ENCODE peak calls at places on chromosomes 13 and 19, in five cellular contexts. G is neuronal stem cell, Y is GM23338, R is fibroblast of lung, U is hepatocyte. K is an unnamed sample.

GRCh38 chr19:14433454-14434156 is 499 bp downstream of the PKN1 start:
- DNase-seq in G (no peak), Y (peak), R (no peak), U (peak), K (no peak)

GRCh38 chr19:28290963-28291657 is 921.8 kb downstream of the UQCRFS1 start:
- DNase-seq in G (no peak), Y (peak), R (no peak), U (no peak), K (no peak)

GRCh38 chr13:40230833-40231266 is 435.6 kb downstream of the FOXO1 start:
- DNase-seq in G (no peak), Y (no peak), R (peak), U (peak), K (no peak)

GRCh38 chr13:70043685-70044084 is 63.9 kb upstream of the ATXN8OS start:
- DNase-seq in G (no peak), Y (no peak), R (no peak), U (no peak), K (peak)

GRCh38 chr13:113138792-113139551 is 16.4 kb downstream of the F10 start:
- DNase-seq in G (no peak), Y (no peak), R (no peak), U (peak), K (no peak)

GRCh38 chr13:40564342-40564997 is 102.0 kb downstream of the FOXO1 start:
- DNase-seq in G (no peak), Y (no peak), R (no peak), U (no peak), K (no peak)

GRCh38 chr13:37208052-37208451 is 102.6 kb upstream of the CSNK1A1L start:
- DNase-seq in G (no peak), Y (no peak), R (no peak), U (no peak), K (no peak)

GRCh38 chr19:41564515-41565383 is 11.2 kb upstream of the CEACAM21 start:
- DNase-seq in G (peak), Y (peak), R (no peak), U (no peak), K (no peak)

GRCh38 chr13:29472317-29472961 is 123.0 kb downstream of the SLC7A1 start:
- DNase-seq in G (no peak), Y (peak), R (peak), U (peak), K (peak)

GRCh38 chr13:39130298-39130697 is 92.0 kb downstream of the NHLRC3 start:
- DNase-seq in G (peak), Y (peak), R (no peak), U (no peak), K (no peak)

GRCh38 chr13:91126806-91127205 is 220.7 kb upstream of the MIR17HG start:
- DNase-seq in G (no peak), Y (no peak), R (no peak), U (no peak), K (no peak)

GRCh38 chr13:103694033-103694432 is 627.8 kb upstream of the SLC10A2 start:
- DNase-seq in G (no peak), Y (peak), R (no peak), U (no peak), K (no peak)

GRCh38 chr19:30666301-30666803 is 294.2 kb downstream of the ZNF536 start:
- DNase-seq in G (peak), Y (peak), R (peak), U (peak), K (peak)

GRCh38 chr13:43237616-43238015 is 214.2 kb downstream of the DNAJC15 start:
- DNase-seq in G (no peak), Y (no peak), R (peak), U (no peak), K (no peak)

GRCh38 chr13:43240278-43240677 is 216.9 kb downstream of the DNAJC15 start:
- DNase-seq in G (no peak), Y (no peak), R (no peak), U (no peak), K (no peak)

GRCh38 chr13:43239441-43239840 is 216.1 kb downstream of the DNAJC15 start:
- DNase-seq in G (no peak), Y (no peak), R (no peak), U (no peak), K (no peak)

GRCh38 chr13:43235028-43235427 is 211.6 kb downstream of the DNAJC15 start:
- DNase-seq in G (no peak), Y (no peak), R (no peak), U (no peak), K (no peak)

GRCh38 chr13:43238341-43239083 is 215.1 kb downstream of the DNAJC15 start:
- DNase-seq in G (no peak), Y (no peak), R (no peak), U (no peak), K (no peak)
- H2AFZ ChIP-seq in G (no peak), Y (no peak), R (no peak), U (no peak), K (no peak)

GRCh38 chr13:66407159-66407558 is 823.0 kb downstream of the PCDH9 start:
- DNase-seq in G (peak), Y (no peak), R (no peak), U (no peak), K (no peak)
- H2AFZ ChIP-seq in G (peak), Y (no peak), R (no peak), U (no peak), K (no peak)

GRCh38 chr19:13014101-13014920 is 19.0 kb downstream of the NFIX start:
- DNase-seq in G (no peak), Y (peak), R (peak), U (no peak), K (peak)
- H2AFZ ChIP-seq in G (no peak), Y (no peak), R (no peak), U (peak), K (peak)

GRCh38 chr13:61850794-61851193 is 435.1 kb upstream of the PCDH20 start:
- DNase-seq in G (no peak), Y (no peak), R (no peak), U (no peak), K (no peak)

DNA sequence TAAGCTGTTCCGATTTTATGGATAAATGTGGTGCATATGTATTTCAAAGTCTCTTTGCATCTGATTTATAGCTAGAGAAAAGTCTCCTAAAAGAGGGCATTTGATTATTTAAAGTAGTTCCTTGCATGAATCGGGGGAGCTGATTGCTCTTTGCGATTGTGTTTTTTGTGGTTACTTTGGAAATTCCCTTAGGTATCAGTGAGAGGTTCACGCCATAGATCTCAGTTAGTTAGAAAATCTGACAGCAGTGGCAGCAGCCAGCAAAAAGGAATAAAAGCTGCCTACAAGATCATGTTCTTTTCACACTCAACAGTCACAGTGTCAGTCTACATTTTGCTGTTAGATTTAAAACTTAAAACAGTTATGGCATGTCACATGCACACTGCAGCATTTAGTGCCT is 436.5 kb upstream of the PCDH20 start:
- DNase-seq in G (no peak), Y (no peak), R (no peak), U (no peak), K (no peak)
- H2AFZ ChIP-seq in G (no peak), Y (no peak), R (no peak), U (no peak), K (no peak)

GRCh38 chr13:100789025-100789424 is 114.4 kb upstream of the TMTC4 start:
- DNase-seq in G (no peak), Y (no peak), R (no peak), U (no peak), K (no peak)

GRCh38 chr13:100789968-100790367 is 115.4 kb upstream of the TMTC4 start:
- DNase-seq in G (no peak), Y (no peak), R (no peak), U (no peak), K (no peak)

GRCh38 chr13:100790405-100790804 is 115.8 kb upstream of the TMTC4 start:
- DNase-seq in G (no peak), Y (no peak), R (no peak), U (no peak), K (no peak)

GRCh38 chr13:100788540-100788939 is 113.9 kb upstream of the TMTC4 start:
- DNase-seq in G (no peak), Y (no peak), R (no peak), U (no peak), K (no peak)

DNA sequence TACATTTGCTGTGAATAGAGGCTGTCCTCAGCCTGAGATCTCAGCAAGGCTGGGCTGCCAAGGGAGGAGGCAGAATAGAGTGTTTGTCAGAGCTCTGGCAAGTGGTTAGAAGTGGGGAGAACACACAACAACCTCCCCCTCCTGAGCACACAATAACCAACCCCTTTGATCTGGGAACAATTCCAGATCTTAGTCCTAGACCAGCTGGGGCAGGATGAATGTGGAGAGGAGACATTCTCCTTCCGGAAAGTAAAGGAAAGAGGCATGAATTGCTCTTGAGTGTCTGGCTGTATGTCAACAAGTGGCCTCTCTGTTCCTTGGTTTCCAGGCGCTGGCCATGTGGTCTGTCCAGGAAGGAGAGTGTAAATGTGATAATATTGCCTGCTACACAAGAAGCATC is 114.9 kb upstream of the TMTC4 start:
- DNase-seq in G (no peak), Y (no peak), R (no peak), U (peak), K (peak)
- H2AFZ ChIP-seq in G (peak), Y (peak), R (no peak), U (peak), K (peak)

GRCh38 chr13:47100214-47100853 is 203.5 kb upstream of the HTR2A start:
- DNase-seq in G (no peak), Y (no peak), R (peak), U (no peak), K (no peak)
- H2AFZ ChIP-seq in G (no peak), Y (no peak), R (no peak), U (no peak), K (no peak)

GRCh38 chr19:42919757-42920079 is 2.0 kb upstream of the PSG6 start:
- DNase-seq in G (no peak), Y (no peak), R (no peak), U (no peak), K (no peak)
- H2AFZ ChIP-seq in G (no peak), Y (no peak), R (no peak), U (no peak), K (no peak)